ENCODE peak calls at places on chromosomes 11 and 22, in seven cellular contexts. D, K, J, R, L, W and H are unnamed samples.

GRCh38 chr11:119550330-119550729 is 127.4 kb upstream of the THY1 start:
- DNase-seq in D (no peak), K (no peak), J (no peak), R (no peak), L (no peak), W (no peak), H (no peak)

GRCh38 chr11:17770048-17770652 is 35.6 kb downstream of the KCNC1 start:
- DNase-seq in D (no peak), K (peak), J (no peak), R (no peak), L (no peak), W (no peak), H (peak)

GRCh38 chr11:124807201-124807600 is 7.0 kb upstream of the MSANTD2 start:
- DNase-seq in D (no peak), K (no peak), J (no peak), R (no peak), L (no peak), W (no peak), H (no peak)

GRCh38 chr11:74019860-74020259 is 11.0 kb upstream of the UCP3 start:
- DNase-seq in D (no peak), K (no peak), J (no peak), R (no peak), L (no peak), W (no peak), H (no peak)

GRCh38 chr11:4496555-4497248 is 14.3 kb downstream of the OR52K1 start:
- DNase-seq in D (no peak), K (peak), J (no peak), R (no peak), L (no peak), W (peak), H (no peak)

GRCh38 chr22:21666786-21667185 is 974 bp downstream of the PPIL2 start:
- DNase-seq in D (no peak), K (no peak), J (no peak), R (no peak), L (no peak), W (no peak), H (no peak)

GRCh38 chr22:20517422-20517821 is 10.0 kb downstream of the MED15 start:
- DNase-seq in D (no peak), K (no peak), J (no peak), R (no peak), L (peak), W (no peak), H (no peak)

GRCh38 chr11:70517996-70518907 is 119.9 kb downstream of the CTTN start:
- DNase-seq in D (no peak), K (no peak), J (peak), R (no peak), L (no peak), W (peak), H (no peak)

GRCh38 chr22:25759825-25760231 is 17.8 kb downstream of the MYO18B start:
- DNase-seq in D (no peak), K (no peak), J (peak), R (no peak), L (peak), W (peak), H (no peak)

GRCh38 chr11:58498464-58498863 is 9.4 kb downstream of the OR5B21 start:
- DNase-seq in D (no peak), K (no peak), J (no peak), R (no peak), L (no peak), W (peak), H (no peak)

GRCh38 chr11:78350646-78351165 is 66.9 kb downstream of the GAB2 start:
- DNase-seq in D (peak), K (no peak), J (peak), R (peak), L (peak), W (peak), H (no peak)

GRCh38 chr22:24376606-24377005 is 50.8 kb upstream of the ADORA2A start:
- DNase-seq in D (no peak), K (no peak), J (no peak), R (no peak), L (no peak), W (no peak), H (no peak)

GRCh38 chr11:108431370-108431769 is 36.0 kb downstream of the C11orf65 start:
- DNase-seq in D (no peak), K (no peak), J (no peak), R (no peak), L (no peak), W (no peak), H (no peak)

GRCh38 chr11:64057890-64058289 is 22.2 kb downstream of the FLRT1 start:
- DNase-seq in D (no peak), K (no peak), J (no peak), R (no peak), L (no peak), W (no peak), H (no peak)

GRCh38 chr11:28346721-28347120 is 238.5 kb downstream of the METTL15 start:
- DNase-seq in D (no peak), K (no peak), J (no peak), R (no peak), L (no peak), W (no peak), H (no peak)

DNA sequence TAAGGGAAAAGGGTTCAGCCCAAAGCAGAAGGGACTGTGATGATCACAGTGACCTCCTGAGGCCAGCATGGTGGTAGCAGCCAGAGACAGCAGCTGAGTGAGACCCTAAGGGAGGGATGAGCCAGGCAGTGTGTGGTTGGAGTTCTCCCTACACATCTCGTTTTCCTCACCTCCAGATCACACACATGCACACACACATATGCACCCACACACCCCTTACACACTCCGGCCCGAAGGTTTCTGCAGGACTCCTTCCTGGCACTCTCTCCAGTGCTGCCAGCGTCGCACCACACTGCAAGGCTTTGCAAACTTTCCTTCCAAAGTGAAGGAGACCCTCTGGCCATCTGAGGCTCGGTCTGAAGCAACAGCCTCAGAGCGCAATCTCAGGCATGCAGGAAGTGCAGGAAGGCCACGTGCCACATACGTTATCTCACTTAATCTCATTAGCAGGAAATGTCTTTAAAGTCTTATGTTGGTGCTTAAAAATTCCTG is 26.9 kb upstream of the TP53I11 start:
- DNase-seq in D (peak), K (no peak), J (peak), R (no peak), L (peak), W (no peak), H (no peak)
- TF ChIP-seq CTCF in D (peak), K (peak), J (peak), R (peak), L (peak), W (peak), H (no peak)

GRCh38 chr11:93031386-93031785 is 61.9 kb downstream of the MTNR1B start:
- DNase-seq in D (peak), K (no peak), J (no peak), R (no peak), L (peak), W (peak), H (no peak)

GRCh38 chr11:93034031-93034430 is 64.6 kb downstream of the MTNR1B start:
- DNase-seq in D (no peak), K (no peak), J (no peak), R (no peak), L (peak), W (no peak), H (no peak)

GRCh38 chr11:93033093-93033492 is 63.6 kb downstream of the MTNR1B start:
- DNase-seq in D (no peak), K (no peak), J (no peak), R (no peak), L (no peak), W (no peak), H (no peak)

GRCh38 chr11:93032580-93032979 is 63.1 kb downstream of the MTNR1B start:
- DNase-seq in D (no peak), K (no peak), J (no peak), R (no peak), L (peak), W (no peak), H (no peak)

GRCh38 chr11:93034640-93035039 is 65.2 kb downstream of the MTNR1B start:
- DNase-seq in D (no peak), K (no peak), J (no peak), R (no peak), L (no peak), W (no peak), H (no peak)
- TF ChIP-seq CTCF in D (no peak), K (no peak), J (no peak), R (no peak), L (no peak), W (no peak), H (no peak)

GRCh38 chr11:9025101-9025850 is 21.5 kb upstream of the NRIP3 start:
- DNase-seq in D (no peak), K (no peak), J (no peak), R (no peak), L (no peak), W (no peak), H (no peak)

GRCh38 chr11:9029477-9029876 is 25.7 kb upstream of the NRIP3 start:
- DNase-seq in D (no peak), K (no peak), J (no peak), R (no peak), L (no peak), W (no peak), H (peak)

GRCh38 chr11:9028591-9028990 is 24.8 kb upstream of the NRIP3 start:
- DNase-seq in D (no peak), K (no peak), J (no peak), R (no peak), L (no peak), W (no peak), H (no peak)

GRCh38 chr11:9030601-9031000 is 26.8 kb upstream of the NRIP3 start:
- DNase-seq in D (no peak), K (no peak), J (no peak), R (no peak), L (no peak), W (no peak), H (no peak)
- TF ChIP-seq CTCF in D (no peak), K (no peak), J (no peak), R (no peak), L (no peak), W (no peak), H (no peak)

DNA sequence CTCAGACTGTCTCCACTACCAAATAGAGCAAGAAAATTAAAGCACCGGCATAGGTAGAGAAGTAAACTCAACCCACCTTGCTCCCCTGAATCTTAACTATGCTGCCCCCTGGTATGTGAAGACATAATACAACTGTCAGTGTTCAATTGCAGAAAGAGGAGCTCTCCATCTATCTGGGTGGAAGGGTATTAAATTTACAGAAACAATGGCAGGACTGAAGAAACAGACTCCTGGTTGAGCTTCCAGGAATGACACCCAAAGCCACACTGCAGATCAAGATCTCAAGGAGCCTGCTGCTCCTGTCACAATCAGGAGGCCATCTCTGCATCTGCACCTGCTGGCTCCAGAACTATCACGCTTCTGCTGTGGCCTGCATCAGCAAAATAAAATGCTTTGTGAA is 132.1 kb upstream of the BMAL1 start:
- DNase-seq in D (no peak), K (no peak), J (no peak), R (no peak), L (no peak), W (no peak), H (no peak)
- TF ChIP-seq CTCF in D (peak), K (no peak), J (peak), R (no peak), L (peak), W (no peak), H (no peak)

GRCh38 chr11:111091341-111091740 is 154.2 kb upstream of the POU2AF2 start:
- DNase-seq in D (no peak), K (no peak), J (no peak), R (no peak), L (peak), W (no peak), H (no peak)
- TF ChIP-seq CTCF in D (no peak), K (no peak), J (no peak), R (no peak), L (no peak), W (no peak), H (no peak)

DNA sequence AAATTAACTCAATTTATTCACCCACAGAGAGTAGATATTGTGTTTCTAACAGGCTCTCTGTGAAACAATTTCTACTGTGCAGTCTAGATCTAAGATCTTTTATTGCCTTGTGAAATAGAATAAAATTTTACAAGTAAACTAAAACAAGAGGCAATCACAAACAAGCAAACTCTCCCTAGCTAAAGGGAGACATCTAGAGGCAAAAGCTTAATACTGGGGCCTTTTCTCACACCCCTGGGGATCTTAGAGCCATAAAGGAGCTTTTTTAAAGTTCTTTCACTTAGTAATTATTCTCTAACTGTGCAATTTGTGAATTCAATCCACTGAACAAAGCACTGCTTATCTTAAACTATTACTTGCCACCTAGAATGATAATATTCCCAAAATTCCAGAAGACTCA is 19.7 kb downstream of the ALG9 start:
- DNase-seq in D (peak), K (no peak), J (peak), R (no peak), L (peak), W (peak), H (no peak)
- TF ChIP-seq CTCF in D (peak), K (peak), J (peak), R (no peak), L (peak), W (peak), H (no peak)

GRCh38 chr22:46660604-46661201 is 40.5 kb downstream of the GRAMD4 start:
- DNase-seq in D (no peak), K (no peak), J (no peak), R (no peak), L (no peak), W (no peak), H (no peak)
- TF ChIP-seq CTCF in D (peak), K (no peak), J (no peak), R (no peak), L (no peak), W (no peak), H (no peak)